ENCODE peak calls at places on chromosomes 2 and 18, in seven cellular contexts. Z, U, Q, S, N, Y and P are unnamed samples.

GRCh38 chr2:33207336-33207735 is 260.6 kb downstream of the LTBP1 start:
- DNase-seq in Z (no peak), U (no peak), Q (no peak), S (no peak), N (peak), Y (no peak), P (peak)

GRCh38 chr2:141399270-141399669 is 731.5 kb downstream of the LRP1B start:
- DNase-seq in Z (no peak), U (no peak), Q (no peak), S (no peak), N (no peak), Y (peak), P (peak)

GRCh38 chr2:86790134-86790827 is 432 bp downstream of the CD8A start:
- DNase-seq in Z (no peak), U (no peak), Q (no peak), S (no peak), N (no peak), Y (no peak), P (no peak)

GRCh38 chr2:74507926-74508520 is 528 bp upstream of the PCGF1 start:
- DNase-seq in Z (peak), U (no peak), Q (peak), S (no peak), N (peak), Y (no peak), P (peak)

GRCh38 chr2:74632209-74632938 is 15.8 kb downstream of the M1AP start:
- DNase-seq in Z (no peak), U (no peak), Q (peak), S (no peak), N (no peak), Y (peak), P (peak)

GRCh38 chr2:6081542-6081872 is 389.3 kb downstream of the SOX11 start:
- DNase-seq in Z (no peak), U (no peak), Q (peak), S (no peak), N (no peak), Y (no peak), P (no peak)

GRCh38 chr2:60312618-60313017 is 240.8 kb downstream of the BCL11A start:
- DNase-seq in Z (no peak), U (no peak), Q (no peak), S (no peak), N (no peak), Y (no peak), P (no peak)

GRCh38 chr2:121129692-121130091 is 155.3 kb downstream of the TFCP2L1 start:
- DNase-seq in Z (no peak), U (no peak), Q (no peak), S (no peak), N (no peak), Y (no peak), P (no peak)

GRCh38 chr2:145906356-145906755 is 1386.4 kb upstream of the ZEB2 start:
- DNase-seq in Z (no peak), U (no peak), Q (peak), S (no peak), N (no peak), Y (no peak), P (no peak)

GRCh38 chr2:101111917-101112771 is 39.0 kb downstream of the TBC1D8 start:
- DNase-seq in Z (no peak), U (no peak), Q (no peak), S (no peak), N (peak), Y (peak), P (peak)

GRCh38 chr18:62420151-62420512 is 95.0 kb downstream of the TNFRSF11A start:
- DNase-seq in Z (no peak), U (no peak), Q (peak), S (no peak), N (peak), Y (peak), P (peak)

GRCh38 chr2:152395132-152396024 is 60.4 kb downstream of the FMNL2 start:
- DNase-seq in Z (no peak), U (no peak), Q (no peak), S (no peak), N (peak), Y (no peak), P (peak)

GRCh38 chr2:16626997-16627605 is 38.5 kb downstream of the CYRIA start:
- DNase-seq in Z (no peak), U (no peak), Q (no peak), S (no peak), N (no peak), Y (no peak), P (no peak)

GRCh38 chr18:80044072-80044471 is 9.8 kb downstream of the RBFA start:
- DNase-seq in Z (no peak), U (no peak), Q (no peak), S (no peak), N (no peak), Y (no peak), P (no peak)

GRCh38 chr18:23337599-23338444 is 115.3 kb upstream of the RIOK3 start:
- DNase-seq in Z (peak), U (no peak), Q (no peak), S (peak), N (peak), Y (peak), P (no peak)

GRCh38 chr2:100692381-100692780 is 127.6 kb upstream of the NPAS2 start:
- DNase-seq in Z (no peak), U (no peak), Q (no peak), S (no peak), N (no peak), Y (no peak), P (no peak)

GRCh38 chr2:165957030-165957675 is 3.6 kb upstream of the TTC21B start:
- DNase-seq in Z (peak), U (no peak), Q (no peak), S (no peak), N (no peak), Y (no peak), P (no peak)

GRCh38 chr18:23143871-23144270 is 8.6 kb downstream of the CABLES1 start:
- DNase-seq in Z (no peak), U (no peak), Q (no peak), S (no peak), N (no peak), Y (peak), P (no peak)

GRCh38 chr18:42614619-42615293 is 500.7 kb downstream of the RIT2 start:
- DNase-seq in Z (peak), U (no peak), Q (no peak), S (peak), N (no peak), Y (no peak), P (no peak)

GRCh38 chr18:45774065-45774521 is 50.1 kb downstream of the SLC14A1 start:
- DNase-seq in Z (no peak), U (no peak), Q (peak), S (no peak), N (peak), Y (no peak), P (no peak)

GRCh38 chr2:128591841-128592822 is 273.5 kb upstream of the HS6ST1 start:
- DNase-seq in Z (no peak), U (no peak), Q (no peak), S (no peak), N (no peak), Y (no peak), P (no peak)

GRCh38 chr2:44934521-44934961 is 7.0 kb upstream of the SIX3 start:
- DNase-seq in Z (no peak), U (no peak), Q (no peak), S (no peak), N (no peak), Y (no peak), P (no peak)

GRCh38 chr2:88082781-88083180 is 15.2 kb downstream of the SMYD1 start:
- DNase-seq in Z (no peak), U (no peak), Q (no peak), S (no peak), N (no peak), Y (no peak), P (no peak)

GRCh38 chr2:197356136-197356535 is 45.6 kb upstream of the ANKRD44 start:
- DNase-seq in Z (no peak), U (no peak), Q (no peak), S (no peak), N (no peak), Y (no peak), P (peak)

GRCh38 chr18:24414349-24415003 is 12.0 kb upstream of the IMPACT start:
- DNase-seq in Z (no peak), U (no peak), Q (no peak), S (no peak), N (no peak), Y (no peak), P (no peak)

GRCh38 chr2:172896541-172897144 is 161.0 kb downstream of the RAPGEF4 start:
- DNase-seq in Z (no peak), U (no peak), Q (no peak), S (no peak), N (no peak), Y (no peak), P (no peak)

GRCh38 chr18:13211537-13211936 is 7.0 kb upstream of the LDLRAD4 start:
- DNase-seq in Z (no peak), U (no peak), Q (no peak), S (no peak), N (no peak), Y (no peak), P (no peak)

GRCh38 chr2:195486987-195487644 is 169.9 kb upstream of the SLC39A10 start:
- DNase-seq in Z (peak), U (no peak), Q (peak), S (no peak), N (peak), Y (peak), P (peak)

GRCh38 chr18:9612989-9613388 is 1.4 kb downstream of the PPP4R1 start:
- DNase-seq in Z (no peak), U (no peak), Q (no peak), S (no peak), N (no peak), Y (no peak), P (no peak)